ENCODE peak calls at places on chromosomes 16 and 17, in nine cellular contexts. K is dorsolateral prefrontal cortex; C is cardiac muscle cell; Y is CD8-positive, alpha-beta T cell; D is A549; S is AG09309; L is Peyer's patch; I is testis; F is LNCaP clone FGC. O is an unnamed sample.

GRCh38 chr17:67221062-67221998 is 23.7 kb downstream of the HELZ start:
- DNase-seq in K (peak), C (peak), Y (no peak), D (peak), S (no peak), L (no peak), I (peak), F (no peak), O (no peak)

GRCh38 chr16:14186954-14187306 is 115.8 kb downstream of the MRTFB start:
- DNase-seq in K (no peak), C (no peak), Y (no peak), D (no peak), S (no peak), L (no peak), I (no peak), F (no peak), O (no peak)

GRCh38 chr17:78673395-78673794 is 96.2 kb upstream of the DNAH17 start:
- DNase-seq in K (no peak), C (no peak), Y (no peak), D (no peak), S (no peak), L (peak), I (no peak), F (no peak), O (no peak)

GRCh38 chr16:58197314-58198012 is 443 bp downstream of the CSNK2A2 start:
- DNase-seq in K (no peak), C (no peak), Y (no peak), D (no peak), S (no peak), L (no peak), I (no peak), F (no peak), O (no peak)

GRCh38 chr17:32813021-32813420 is 63.9 kb downstream of the MYO1D start:
- DNase-seq in K (no peak), C (peak), Y (no peak), D (no peak), S (peak), L (no peak), I (no peak), F (no peak), O (no peak)

GRCh38 chr17:18261146-18261515 is 669 bp downstream of the MIEF2 start:
- DNase-seq in K (peak), C (no peak), Y (peak), D (peak), S (no peak), L (peak), I (peak), F (no peak), O (no peak)

GRCh38 chr17:41512789-41513547 is 5.7 kb downstream of the KRT15 start:
- DNase-seq in K (no peak), C (no peak), Y (no peak), D (no peak), S (no peak), L (no peak), I (no peak), F (no peak), O (no peak)

GRCh38 chr17:78268960-78269892 is 37.8 kb downstream of the TMEM235 start:
- DNase-seq in K (no peak), C (peak), Y (no peak), D (no peak), S (no peak), L (no peak), I (no peak), F (no peak), O (no peak)

GRCh38 chr17:56893503-56893902 is 20.3 kb downstream of the TRIM25 start:
- DNase-seq in K (no peak), C (no peak), Y (no peak), D (no peak), S (no peak), L (no peak), I (no peak), F (no peak), O (no peak)

GRCh38 chr16:49755716-49756115 is 100.2 kb downstream of the ZNF423 start:
- DNase-seq in K (no peak), C (no peak), Y (no peak), D (no peak), S (no peak), L (no peak), I (no peak), F (no peak), O (no peak)

GRCh38 chr16:58678716-58679115 is 5.9 kb downstream of the SLC38A7 start:
- DNase-seq in K (peak), C (peak), Y (no peak), D (no peak), S (no peak), L (no peak), I (peak), F (peak), O (no peak)

GRCh38 chr17:50288306-50288705 is 14.0 kb downstream of the TMEM92 start:
- DNase-seq in K (no peak), C (no peak), Y (no peak), D (no peak), S (no peak), L (no peak), I (no peak), F (no peak), O (no peak)

GRCh38 chr17:50285941-50286340 is 11.7 kb downstream of the TMEM92 start:
- DNase-seq in K (no peak), C (no peak), Y (no peak), D (no peak), S (no peak), L (no peak), I (no peak), F (no peak), O (no peak)

GRCh38 chr17:50290074-50290702 is 15.9 kb downstream of the TMEM92 start:
- DNase-seq in K (no peak), C (peak), Y (no peak), D (peak), S (peak), L (peak), I (peak), F (peak), O (no peak)

GRCh38 chr17:50292465-50292864 is 18.2 kb downstream of the TMEM92 start:
- DNase-seq in K (no peak), C (no peak), Y (no peak), D (no peak), S (no peak), L (no peak), I (no peak), F (no peak), O (no peak)

DNA sequence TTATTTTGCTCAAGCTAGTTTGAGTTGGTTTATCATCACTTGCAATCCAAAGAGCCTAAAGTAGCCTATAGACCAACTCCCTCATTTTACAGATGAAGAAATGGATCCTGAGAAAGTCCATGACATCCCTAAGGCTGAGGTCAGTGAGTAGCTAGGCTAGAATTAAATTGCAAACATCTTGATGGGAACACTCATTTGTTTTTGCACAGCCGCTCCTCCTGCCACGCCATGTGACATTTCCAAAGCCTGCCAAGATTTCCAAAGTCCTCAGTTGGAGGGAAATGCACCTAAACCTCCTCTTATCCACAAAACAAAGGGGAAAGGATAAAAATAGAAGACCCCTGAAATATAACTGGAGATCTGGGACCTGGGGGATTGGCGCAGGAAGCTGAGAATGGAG is 15.0 kb downstream of the TMEM92 start:
- DNase-seq in K (no peak), C (peak), Y (no peak), D (no peak), S (no peak), L (no peak), I (no peak), F (no peak), O (no peak)
- H3K4me3 ChIP-seq in K (no peak), C (no peak), Y (no peak), D (peak), S (peak), L (no peak), I (no peak), F (no peak), O (no peak)

GRCh38 chr17:73304971-73305786 is 6.6 kb downstream of the CDC42EP4 start:
- DNase-seq in K (peak), C (peak), Y (no peak), D (peak), S (no peak), L (peak), I (peak), F (no peak), O (no peak)
- H3K4me3 ChIP-seq in K (peak), C (no peak), Y (no peak), D (peak), S (peak), L (peak), I (no peak), F (peak), O (no peak)

DNA sequence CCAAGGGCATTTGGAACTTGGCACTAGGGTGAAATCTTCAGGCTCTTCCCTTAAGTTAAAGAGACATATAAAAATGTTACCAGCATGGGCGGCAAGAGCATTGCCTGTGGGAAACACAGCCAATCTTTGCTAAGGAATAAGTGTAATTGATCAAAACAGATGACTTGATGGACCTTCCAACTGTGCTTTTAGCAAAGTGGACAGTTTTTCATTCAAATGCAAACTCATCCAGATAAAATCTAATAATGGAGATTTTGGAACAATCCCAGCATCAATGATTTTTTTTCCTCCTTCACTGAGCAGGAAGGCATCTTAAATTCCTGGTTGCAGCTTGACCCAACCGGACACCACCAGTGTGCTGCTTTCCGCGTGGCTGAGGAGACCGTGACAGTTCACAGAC is 42.9 kb upstream of the BHLHA9 start:
- DNase-seq in K (no peak), C (no peak), Y (no peak), D (no peak), S (no peak), L (no peak), I (no peak), F (no peak), O (no peak)
- H3K4me3 ChIP-seq in K (peak), C (no peak), Y (no peak), D (no peak), S (no peak), L (peak), I (no peak), F (no peak), O (no peak)

GRCh38 chr17:50100480-50100883 is 5.3 kb downstream of the PDK2 start:
- DNase-seq in K (no peak), C (no peak), Y (no peak), D (no peak), S (no peak), L (peak), I (no peak), F (no peak), O (no peak)
- H3K4me3 ChIP-seq in K (peak), C (no peak), Y (no peak), D (no peak), S (no peak), L (peak), I (no peak), F (no peak), O (no peak)

DNA sequence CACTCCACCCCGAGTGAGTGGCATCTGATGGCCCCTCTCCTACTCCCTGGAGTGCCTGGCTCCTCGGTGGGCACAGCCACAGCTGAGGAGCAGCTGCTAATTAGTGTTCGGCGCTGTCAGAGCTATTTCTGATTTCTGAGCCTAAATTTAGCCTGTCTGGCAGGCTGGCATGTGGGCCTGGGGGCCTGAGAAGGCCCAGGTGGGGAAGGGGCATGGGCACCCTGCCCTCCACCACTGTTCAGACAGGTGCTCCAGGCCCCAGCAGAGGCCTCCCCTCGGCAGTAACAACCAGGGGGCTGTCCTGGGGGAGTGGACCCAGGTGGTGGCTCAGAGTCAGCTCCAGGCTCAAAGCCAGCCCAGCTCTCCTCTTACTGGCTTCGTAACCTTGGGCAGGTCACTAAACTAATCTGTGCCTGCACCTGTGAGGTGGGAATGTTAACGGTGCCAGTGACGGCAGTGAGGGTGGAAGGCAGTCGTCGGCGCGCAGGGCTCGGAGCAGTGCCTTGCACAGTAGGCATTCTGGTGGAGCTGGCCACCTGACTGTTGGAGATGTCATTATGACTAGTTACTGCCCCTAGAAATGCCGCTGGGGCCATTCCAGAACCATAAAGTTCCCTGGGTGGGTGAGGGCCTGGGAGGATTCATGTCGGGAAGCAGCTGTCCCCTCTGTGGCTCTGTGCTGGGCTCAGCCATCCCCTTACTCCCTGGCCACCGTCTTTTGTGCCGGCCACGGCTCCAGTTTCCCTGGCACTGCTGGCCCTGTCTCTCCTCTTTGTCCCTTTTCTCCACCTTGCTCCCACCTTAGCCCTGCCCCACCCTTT is 6.6 kb downstream of the FMNL1 start:
- DNase-seq in K (no peak), C (no peak), Y (no peak), D (no peak), S (no peak), L (no peak), I (no peak), F (no peak), O (no peak)
- H3K4me3 ChIP-seq in K (peak), C (no peak), Y (peak), D (no peak), S (no peak), L (peak), I (no peak), F (no peak), O (peak)

GRCh38 chr17:51913491-51913890 is 245.0 kb downstream of the CA10 start:
- DNase-seq in K (peak), C (no peak), Y (no peak), D (no peak), S (no peak), L (no peak), I (no peak), F (no peak), O (no peak)

GRCh38 chr17:51909971-51910370 is 248.5 kb downstream of the CA10 start:
- DNase-seq in K (no peak), C (no peak), Y (no peak), D (no peak), S (no peak), L (no peak), I (no peak), F (no peak), O (no peak)

GRCh38 chr17:51912939-51913338 is 245.6 kb downstream of the CA10 start:
- DNase-seq in K (no peak), C (no peak), Y (no peak), D (no peak), S (no peak), L (no peak), I (no peak), F (no peak), O (no peak)

GRCh38 chr17:51907041-51907440 is 251.5 kb downstream of the CA10 start:
- DNase-seq in K (no peak), C (no peak), Y (no peak), D (no peak), S (no peak), L (no peak), I (no peak), F (no peak), O (no peak)

DNA sequence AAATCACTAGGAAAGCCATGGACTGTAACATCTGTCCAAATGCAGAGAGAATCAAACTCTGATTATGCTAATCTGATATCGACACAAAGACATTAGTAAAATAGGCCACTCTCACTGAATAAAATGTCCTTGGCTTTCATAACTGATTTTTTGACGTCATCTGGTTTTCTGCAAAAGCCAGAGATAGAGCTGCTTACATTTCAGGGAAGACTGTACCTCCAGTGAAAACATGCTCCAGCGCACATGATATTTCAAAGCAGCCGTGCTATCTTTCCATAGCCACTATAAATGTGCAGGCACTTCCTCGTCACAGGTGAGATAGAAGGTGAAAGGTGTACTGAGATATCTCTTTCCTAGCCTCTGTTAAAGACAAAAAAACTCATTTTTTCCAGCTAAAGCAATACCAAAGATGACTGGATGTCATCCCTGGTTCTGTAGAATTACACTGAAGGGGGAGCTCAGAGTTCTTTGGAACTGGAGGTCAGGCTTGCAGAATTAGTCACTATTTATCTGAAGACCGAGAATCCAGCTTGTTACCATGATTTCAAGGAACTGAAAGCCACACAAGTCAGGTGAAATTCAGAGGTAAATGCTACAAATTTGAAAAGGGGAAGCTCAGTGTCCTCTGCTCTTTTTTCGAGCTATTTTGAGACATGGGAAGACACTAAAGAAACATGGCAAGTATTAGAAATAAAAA is 249.5 kb downstream of the CA10 start:
- DNase-seq in K (no peak), C (no peak), Y (no peak), D (no peak), S (no peak), L (no peak), I (no peak), F (no peak), O (no peak)
- H3K4me3 ChIP-seq in K (no peak), C (no peak), Y (no peak), D (no peak), S (no peak), L (no peak), I (no peak), F (no peak), O (no peak)

GRCh38 chr16:31875112-31875803 is 1.7 kb downstream of the ZNF267 start:
- DNase-seq in K (no peak), C (peak), Y (no peak), D (no peak), S (no peak), L (no peak), I (no peak), F (no peak), O (no peak)
- H3K4me3 ChIP-seq in K (peak), C (peak), Y (peak), D (peak), S (peak), L (peak), I (peak), F (peak), O (peak)